ENCODE peak calls at places on chromosomes 6 and 20, in seven cellular contexts. One of them, this sample, is unnamed.

GRCh38 chr20:45346291-45346718 is 1.9 kb downstream of the SDC4 start:
- DNase-seq in GM23338: no peak
- DNase-seq in endothelial cell of umbilical vein: no peak
- DNase-seq in Panc1: no peak
- DNase-seq in suprapubic skin: no peak
- DNase-seq in HCT116: no peak
- DNase-seq in upper lobe of left lung: no peak
- DNase-seq in this sample: no peak

GRCh38 chr20:16236589-16237241 is 336.5 kb downstream of the KIF16B start:
- DNase-seq in HCT116: no peak
- DNase-seq in endothelial cell of umbilical vein: no peak
- DNase-seq in GM23338: no peak
- DNase-seq in upper lobe of left lung: no peak
- DNase-seq in Panc1: no peak
- DNase-seq in suprapubic skin: no peak
- DNase-seq in this sample: no peak

GRCh38 chr6:29561091-29561490 is 1.6 kb upstream of the UBD start:
- DNase-seq in Panc1: no peak
- DNase-seq in HCT116: no peak
- DNase-seq in GM23338: no peak
- DNase-seq in upper lobe of left lung: no peak
- DNase-seq in suprapubic skin: no peak
- DNase-seq in endothelial cell of umbilical vein: no peak
- DNase-seq in this sample: no peak

GRCh38 chr6:28433119-28433518 is 10.2 kb downstream of the ZSCAN23 start:
- DNase-seq in endothelial cell of umbilical vein: no peak
- DNase-seq in Panc1: no peak
- DNase-seq in GM23338: no peak
- DNase-seq in suprapubic skin: no peak
- DNase-seq in upper lobe of left lung: no peak
- DNase-seq in HCT116: no peak
- DNase-seq in this sample: no peak

GRCh38 chr20:19699132-19699971 is 58.7 kb upstream of the RIN2 start:
- DNase-seq in endothelial cell of umbilical vein: peak; percentile 75
- DNase-seq in GM23338: no peak
- DNase-seq in suprapubic skin: no peak
- DNase-seq in upper lobe of left lung: no peak
- DNase-seq in Panc1: no peak
- DNase-seq in HCT116: peak; percentile 10
- DNase-seq in this sample: no peak

GRCh38 chr6:158531566-158531965 is 28.3 kb upstream of the TMEM181 start:
- DNase-seq in upper lobe of left lung: no peak
- DNase-seq in suprapubic skin: no peak
- DNase-seq in GM23338: no peak
- DNase-seq in endothelial cell of umbilical vein: no peak
- DNase-seq in HCT116: no peak
- DNase-seq in Panc1: no peak
- DNase-seq in this sample: no peak

GRCh38 chr6:3457710-3458605 is 1.1 kb upstream of the SLC22A23 start:
- DNase-seq in upper lobe of left lung: peak; percentile 62
- DNase-seq in HCT116: peak; percentile 42
- DNase-seq in suprapubic skin: no peak
- DNase-seq in endothelial cell of umbilical vein: peak; percentile 65
- DNase-seq in GM23338: peak; percentile 68
- DNase-seq in Panc1: no peak
- DNase-seq in this sample: peak; percentile 71

GRCh38 chr6:23414204-23414501 is 711.9 kb upstream of the NRSN1 start:
- DNase-seq in HCT116: no peak
- DNase-seq in upper lobe of left lung: no peak
- DNase-seq in endothelial cell of umbilical vein: peak; percentile 91
- DNase-seq in Panc1: no peak
- DNase-seq in suprapubic skin: no peak
- DNase-seq in GM23338: peak; percentile 17
- DNase-seq in this sample: no peak

GRCh38 chr20:20201124-20201523 is 148.8 kb downstream of the CFAP61 start:
- DNase-seq in upper lobe of left lung: no peak
- DNase-seq in HCT116: no peak
- DNase-seq in suprapubic skin: no peak
- DNase-seq in Panc1: no peak
- DNase-seq in GM23338: no peak
- DNase-seq in endothelial cell of umbilical vein: no peak
- DNase-seq in this sample: no peak

GRCh38 chr6:73523434-73524123 is 2.7 kb upstream of the EEF1A1 start:
- DNase-seq in suprapubic skin: peak; percentile 82
- DNase-seq in endothelial cell of umbilical vein: peak; percentile 71
- DNase-seq in HCT116: peak; percentile 76
- DNase-seq in GM23338: peak; percentile 76
- DNase-seq in upper lobe of left lung: peak; percentile 79
- DNase-seq in Panc1: no peak
- DNase-seq in this sample: peak; percentile 82
- TF ChIP-seq POLR2AphosphoS5 in suprapubic skin: peak; percentile 51
- TF ChIP-seq POLR2AphosphoS5 in endothelial cell of umbilical vein: peak; percentile 75
- TF ChIP-seq POLR2AphosphoS5 in HCT116: peak; percentile 90
- TF ChIP-seq POLR2AphosphoS5 in GM23338: peak; percentile 45
- TF ChIP-seq POLR2AphosphoS5 in upper lobe of left lung: peak; percentile 87
- TF ChIP-seq POLR2AphosphoS5 in Panc1: peak; percentile 75
- TF ChIP-seq POLR2AphosphoS5 in this sample: peak; percentile 88

GRCh38 chr6:38045701-38046305 is 226.3 kb downstream of the ZFAND3 start:
- DNase-seq in Panc1: no peak
- DNase-seq in upper lobe of left lung: no peak
- DNase-seq in GM23338: no peak
- DNase-seq in HCT116: no peak
- DNase-seq in endothelial cell of umbilical vein: no peak
- DNase-seq in suprapubic skin: no peak
- DNase-seq in this sample: no peak
- TF ChIP-seq POLR2AphosphoS5 in Panc1: no peak
- TF ChIP-seq POLR2AphosphoS5 in upper lobe of left lung: no peak
- TF ChIP-seq POLR2AphosphoS5 in GM23338: no peak
- TF ChIP-seq POLR2AphosphoS5 in HCT116: no peak
- TF ChIP-seq POLR2AphosphoS5 in endothelial cell of umbilical vein: no peak
- TF ChIP-seq POLR2AphosphoS5 in suprapubic skin: no peak
- TF ChIP-seq POLR2AphosphoS5 in this sample: no peak

GRCh38 chr20:58308680-58309527 is 611 bp upstream of the RAB22A start:
- DNase-seq in Panc1: no peak
- DNase-seq in suprapubic skin: peak; percentile 84
- DNase-seq in GM23338: peak; percentile 63
- DNase-seq in endothelial cell of umbilical vein: peak; percentile 57
- DNase-seq in upper lobe of left lung: peak; percentile 33
- DNase-seq in HCT116: no peak
- DNase-seq in this sample: peak; percentile 48
- TF ChIP-seq POLR2AphosphoS5 in Panc1: peak; percentile 75
- TF ChIP-seq POLR2AphosphoS5 in suprapubic skin: no peak
- TF ChIP-seq POLR2AphosphoS5 in GM23338: peak; percentile 70
- TF ChIP-seq POLR2AphosphoS5 in endothelial cell of umbilical vein: no peak
- TF ChIP-seq POLR2AphosphoS5 in upper lobe of left lung: peak; percentile 6
- TF ChIP-seq POLR2AphosphoS5 in HCT116: peak; percentile 69
- TF ChIP-seq POLR2AphosphoS5 in this sample: no peak

GRCh38 chr6:43628392-43629103 is 516 bp downstream of the GTPBP2 start:
- DNase-seq in endothelial cell of umbilical vein: peak; percentile 32
- DNase-seq in upper lobe of left lung: peak; percentile 61
- DNase-seq in GM23338: peak; percentile 89
- DNase-seq in suprapubic skin: no peak
- DNase-seq in HCT116: peak; percentile 37
- DNase-seq in Panc1: no peak
- DNase-seq in this sample: peak; percentile 62
- TF ChIP-seq POLR2AphosphoS5 in endothelial cell of umbilical vein: no peak
- TF ChIP-seq POLR2AphosphoS5 in upper lobe of left lung: no peak
- TF ChIP-seq POLR2AphosphoS5 in GM23338: peak; percentile 44
- TF ChIP-seq POLR2AphosphoS5 in suprapubic skin: no peak
- TF ChIP-seq POLR2AphosphoS5 in HCT116: peak; percentile 60
- TF ChIP-seq POLR2AphosphoS5 in Panc1: no peak
- TF ChIP-seq POLR2AphosphoS5 in this sample: no peak

GRCh38 chr6:13398421-13398994 is 70.2 kb upstream of the TBC1D7 start:
- DNase-seq in HCT116: no peak
- DNase-seq in GM23338: peak; percentile 62
- DNase-seq in Panc1: no peak
- DNase-seq in endothelial cell of umbilical vein: no peak
- DNase-seq in suprapubic skin: no peak
- DNase-seq in upper lobe of left lung: no peak
- DNase-seq in this sample: no peak

GRCh38 chr6:13398081-13398406 is 69.7 kb upstream of the TBC1D7 start:
- DNase-seq in endothelial cell of umbilical vein: no peak
- DNase-seq in HCT116: no peak
- DNase-seq in suprapubic skin: no peak
- DNase-seq in GM23338: no peak
- DNase-seq in Panc1: no peak
- DNase-seq in upper lobe of left lung: no peak
- DNase-seq in this sample: no peak

GRCh38 chr6:13397359-13398080 is 69.2 kb upstream of the TBC1D7 start:
- DNase-seq in Panc1: no peak
- DNase-seq in HCT116: no peak
- DNase-seq in endothelial cell of umbilical vein: no peak
- DNase-seq in upper lobe of left lung: no peak
- DNase-seq in suprapubic skin: no peak
- DNase-seq in GM23338: no peak
- DNase-seq in this sample: peak; percentile 75

GRCh38 chr6:13396241-13396792 is 68.0 kb upstream of the TBC1D7 start:
- DNase-seq in suprapubic skin: no peak
- DNase-seq in Panc1: no peak
- DNase-seq in GM23338: no peak
- DNase-seq in endothelial cell of umbilical vein: no peak
- DNase-seq in upper lobe of left lung: no peak
- DNase-seq in HCT116: no peak
- DNase-seq in this sample: no peak

GRCh38 chr6:13395272-13396237 is 67.2 kb upstream of the TBC1D7 start:
- DNase-seq in endothelial cell of umbilical vein: peak; percentile 100
- DNase-seq in Panc1: no peak
- DNase-seq in suprapubic skin: no peak
- DNase-seq in HCT116: no peak
- DNase-seq in upper lobe of left lung: peak; percentile 85
- DNase-seq in GM23338: no peak
- DNase-seq in this sample: peak; percentile 81
- TF ChIP-seq POLR2AphosphoS5 in endothelial cell of umbilical vein: peak; percentile 71
- TF ChIP-seq POLR2AphosphoS5 in Panc1: no peak
- TF ChIP-seq POLR2AphosphoS5 in suprapubic skin: no peak
- TF ChIP-seq POLR2AphosphoS5 in HCT116: no peak
- TF ChIP-seq POLR2AphosphoS5 in upper lobe of left lung: peak; percentile 49
- TF ChIP-seq POLR2AphosphoS5 in GM23338: no peak
- TF ChIP-seq POLR2AphosphoS5 in this sample: no peak

DNA sequence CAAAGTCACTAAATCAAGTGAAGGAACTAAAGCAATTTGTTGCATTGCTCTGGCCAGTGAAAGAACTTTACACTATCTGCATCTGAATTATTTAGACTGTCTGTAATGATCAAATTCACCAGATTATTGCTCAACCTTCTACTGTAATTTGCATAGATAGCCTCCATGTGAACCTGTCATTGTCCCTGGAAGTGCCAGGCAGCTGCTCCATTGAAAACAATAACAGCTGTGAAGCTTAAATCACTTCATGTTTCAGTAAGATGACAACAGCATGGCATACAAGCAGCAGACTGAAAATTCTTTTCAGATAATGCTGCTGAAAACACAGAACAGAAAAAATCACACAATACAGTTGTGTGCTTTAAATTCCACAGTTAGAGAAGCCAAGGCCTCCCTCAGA is 248.9 kb downstream of the TPBG start:
- DNase-seq in GM23338: no peak
- DNase-seq in HCT116: no peak
- DNase-seq in suprapubic skin: no peak
- DNase-seq in upper lobe of left lung: no peak
- DNase-seq in Panc1: no peak
- DNase-seq in endothelial cell of umbilical vein: no peak
- DNase-seq in this sample: no peak
- TF ChIP-seq POLR2AphosphoS5 in GM23338: no peak
- TF ChIP-seq POLR2AphosphoS5 in HCT116: no peak
- TF ChIP-seq POLR2AphosphoS5 in suprapubic skin: no peak
- TF ChIP-seq POLR2AphosphoS5 in upper lobe of left lung: no peak
- TF ChIP-seq POLR2AphosphoS5 in Panc1: no peak
- TF ChIP-seq POLR2AphosphoS5 in endothelial cell of umbilical vein: no peak
- TF ChIP-seq POLR2AphosphoS5 in this sample: no peak

DNA sequence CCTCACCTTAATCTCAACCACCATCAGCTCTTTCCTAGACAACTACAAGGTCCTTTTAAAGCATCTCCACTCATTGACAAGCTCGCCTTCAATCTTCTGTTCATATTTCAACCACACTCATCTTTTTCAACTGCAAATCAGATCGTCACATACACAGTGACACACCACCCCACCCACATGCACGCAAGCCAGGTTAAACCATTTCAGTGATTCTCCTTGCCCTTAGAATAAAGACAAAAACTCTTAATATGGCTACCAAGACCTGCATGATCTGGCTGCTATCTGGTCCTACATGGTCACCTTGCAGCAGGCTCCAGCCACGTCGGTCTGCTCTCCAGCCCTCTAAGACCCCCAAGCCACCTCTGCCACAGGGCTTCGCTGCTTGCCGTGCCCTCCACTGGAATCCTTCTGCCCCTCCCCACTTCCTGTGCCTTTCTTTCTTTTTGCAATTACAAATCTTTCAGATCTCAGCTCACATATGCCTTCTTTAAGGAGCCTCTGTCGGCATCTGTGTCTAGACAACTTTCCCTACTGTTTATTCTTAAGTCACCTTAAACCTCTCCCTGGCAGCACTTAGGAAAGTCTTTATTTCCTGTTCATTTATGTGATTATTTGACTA is 507.3 kb upstream of the ARID1B start:
- DNase-seq in HCT116: no peak
- DNase-seq in Panc1: no peak
- DNase-seq in suprapubic skin: no peak
- DNase-seq in GM23338: no peak
- DNase-seq in endothelial cell of umbilical vein: no peak
- DNase-seq in upper lobe of left lung: no peak
- DNase-seq in this sample: no peak
- TF ChIP-seq POLR2AphosphoS5 in HCT116: no peak
- TF ChIP-seq POLR2AphosphoS5 in Panc1: no peak
- TF ChIP-seq POLR2AphosphoS5 in suprapubic skin: no peak
- TF ChIP-seq POLR2AphosphoS5 in GM23338: no peak
- TF ChIP-seq POLR2AphosphoS5 in endothelial cell of umbilical vein: no peak
- TF ChIP-seq POLR2AphosphoS5 in upper lobe of left lung: no peak
- TF ChIP-seq POLR2AphosphoS5 in this sample: no peak

DNA sequence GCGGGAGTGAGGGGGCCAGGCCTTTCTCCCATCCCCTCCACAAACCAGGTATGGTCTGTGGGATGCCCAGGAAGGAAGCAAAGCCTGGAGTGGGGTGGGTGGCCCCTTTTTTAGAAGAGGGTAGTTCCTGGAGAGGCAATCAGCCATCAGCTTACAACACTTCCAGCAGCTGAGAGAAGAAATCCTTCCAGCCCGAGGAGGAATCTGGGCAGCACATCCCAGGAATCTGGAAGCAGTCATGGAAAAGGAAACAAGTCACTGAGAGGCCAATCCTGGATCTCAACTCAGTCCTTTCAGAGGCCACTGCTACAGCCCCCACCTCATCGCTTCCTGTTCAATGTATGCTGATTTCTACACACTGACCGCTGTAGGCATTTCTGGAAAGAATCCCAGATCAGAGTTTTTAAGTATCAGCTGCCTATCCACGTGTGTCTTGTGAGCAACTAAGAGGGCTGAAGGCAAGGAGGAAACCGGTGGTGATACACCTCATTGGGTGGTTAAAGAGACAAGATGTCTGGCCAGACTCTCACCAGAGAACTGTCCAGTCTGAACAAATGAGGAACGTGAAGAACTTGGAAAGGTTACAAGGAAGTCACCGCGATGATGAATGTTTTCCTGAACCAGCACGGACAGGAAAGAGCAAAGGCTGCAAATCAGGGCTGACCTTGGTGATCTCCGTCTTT is 92.9 kb upstream of the SHLD1 start:
- DNase-seq in Panc1: peak; percentile 76
- DNase-seq in GM23338: no peak
- DNase-seq in HCT116: no peak
- DNase-seq in upper lobe of left lung: peak; percentile 68
- DNase-seq in suprapubic skin: no peak
- DNase-seq in endothelial cell of umbilical vein: peak; percentile 91
- DNase-seq in this sample: peak; percentile 25
- TF ChIP-seq POLR2AphosphoS5 in Panc1: no peak
- TF ChIP-seq POLR2AphosphoS5 in GM23338: no peak
- TF ChIP-seq POLR2AphosphoS5 in HCT116: no peak
- TF ChIP-seq POLR2AphosphoS5 in upper lobe of left lung: peak; percentile 41
- TF ChIP-seq POLR2AphosphoS5 in suprapubic skin: no peak
- TF ChIP-seq POLR2AphosphoS5 in endothelial cell of umbilical vein: peak; percentile 7
- TF ChIP-seq POLR2AphosphoS5 in this sample: no peak